ENCODE peak calls at places on chromosomes 6 and 20, in five cellular contexts. D, G, J, L and P are unnamed samples.

GRCh38 chr6:106188104-106188794 is 102.1 kb downstream of the PRDM1 start:
- DNase-seq in G (no peak), L (no peak), D (no peak), J (no peak), P (no peak)

GRCh38 chr20:64103871-64104666 is 3.3 kb downstream of the NPBWR2 start:
- DNase-seq in D (no peak), G (no peak), L (no peak), J (no peak), P (no peak)

GRCh38 chr6:123309130-123309529 is 313.1 kb downstream of the CLVS2 start:
- DNase-seq in G (no peak), J (no peak), L (no peak), D (no peak), P (no peak)

GRCh38 chr6:593139-593906 is 63.6 kb downstream of the HUS1B start:
- DNase-seq in J (peak), G (peak), D (peak), L (peak), P (peak)

GRCh38 chr6:64415936-64416335 is 780.3 kb downstream of the PHF3 start:
- DNase-seq in G (no peak), L (no peak), J (no peak), D (no peak), P (no peak)

GRCh38 chr20:2751868-2752630 is 48.4 kb downstream of the CPXM1 start:
- DNase-seq in L (peak), D (peak), G (no peak), J (no peak), P (peak)

GRCh38 chr6:36373368-36374009 is 14.0 kb downstream of the ETV7 start:
- DNase-seq in L (no peak), D (no peak), G (no peak), J (no peak), P (no peak)

GRCh38 chr6:136763716-136764521 is 28.4 kb downstream of the MAP3K5 start:
- DNase-seq in D (no peak), L (no peak), G (no peak), J (no peak), P (no peak)

GRCh38 chr6:74749211-74750142 is 456.4 kb downstream of the COL12A1 start:
- DNase-seq in G (peak), D (no peak), J (no peak), L (no peak), P (no peak)

GRCh38 chr6:166999845-167000253 is 652 bp downstream of the CEP43 start:
- DNase-seq in D (no peak), L (no peak), G (no peak), J (no peak), P (peak)

GRCh38 chr20:42380287-42380686 is 762.1 kb upstream of the CHD6 start:
- DNase-seq in D (no peak), L (no peak), J (no peak), G (no peak), P (no peak)

GRCh38 chr6:75488026-75488425 is 5.6 kb downstream of the FILIP1 start:
- DNase-seq in D (no peak), L (no peak), G (no peak), J (no peak), P (no peak)

GRCh38 chr20:49517509-49518100 is 35.1 kb upstream of the KCNB1 start:
- DNase-seq in G (peak), J (no peak), D (no peak), L (no peak), P (no peak)

GRCh38 chr20:63067266-63067635 is 60.5 kb upstream of the BHLHE23 start:
- DNase-seq in G (no peak), D (no peak), J (no peak), L (no peak), P (no peak)

GRCh38 chr6:139743629-139744028 is 369.2 kb upstream of the CITED2 start:
- DNase-seq in G (peak), J (peak), D (no peak), L (no peak), P (no peak)

GRCh38 chr6:105601541-105602174 is 198.8 kb upstream of the PREP start:
- DNase-seq in L (peak), G (peak), J (no peak), D (no peak), P (peak)

GRCh38 chr20:61812771-61813485 is 252.8 kb downstream of the TAF4 start:
- DNase-seq in J (no peak), L (no peak), D (no peak), G (no peak), P (no peak)

GRCh38 chr6:113980937-113981554 is 10.1 kb upstream of the HDAC2 start:
- DNase-seq in L (no peak), D (peak), J (no peak), G (peak), P (no peak)

GRCh38 chr6:12941422-12941821 is 224.9 kb downstream of the PHACTR1 start:
- DNase-seq in D (no peak), J (no peak), L (no peak), G (peak), P (no peak)

GRCh38 chr6:135667694-135668455 is 170.3 kb upstream of the AHI1 start:
- DNase-seq in D (peak), L (no peak), G (peak), J (no peak), P (no peak)

GRCh38 chr6:108737594-108738546 is 110.4 kb upstream of the ARMC2 start:
- DNase-seq in L (peak), J (peak), G (peak), D (no peak), P (peak)

GRCh38 chr20:37992802-37993538 is 40.3 kb downstream of the TTI1 start:
- DNase-seq in L (no peak), D (peak), J (no peak), G (peak), P (no peak)

GRCh38 chr6:33694977-33695376 is 16.5 kb downstream of the UQCC2 start:
- DNase-seq in G (no peak), J (no peak), L (no peak), D (no peak), P (no peak)

GRCh38 chr20:25624500-25624939 is 706 bp upstream of the NANP start:
- DNase-seq in G (no peak), J (no peak), L (no peak), D (no peak), P (no peak)

GRCh38 chr20:1955289-1955688 is 38.6 kb downstream of the PDYN start:
- DNase-seq in J (no peak), G (no peak), D (no peak), L (no peak), P (no peak)

GRCh38 chr20:48717095-48717958 is 110.5 kb downstream of the PREX1 start:
- DNase-seq in G (no peak), L (no peak), J (no peak), D (no peak), P (no peak)

GRCh38 chr6:20691185-20691584 is 156.9 kb downstream of the CDKAL1 start:
- DNase-seq in J (no peak), D (peak), G (no peak), L (no peak), P (peak)

GRCh38 chr6:16206595-16207037 is 31.8 kb upstream of the GMPR start:
- DNase-seq in L (peak), J (peak), G (peak), D (peak), P (peak)

GRCh38 chr6:37131104-37131959 is 38.6 kb upstream of the PIM1 start:
- DNase-seq in J (no peak), D (no peak), L (no peak), G (peak), P (no peak)

GRCh38 chr6:35596448-35597442 is 84.0 kb upstream of the TULP1 start:
- DNase-seq in D (no peak), G (peak), L (no peak), J (peak), P (no peak)

GRCh38 chr6:37878150-37878710 is 58.7 kb downstream of the ZFAND3 start:
- DNase-seq in L (no peak), J (no peak), G (peak), D (no peak), P (peak)

GRCh38 chr20:25346349-25346748 is 44.3 kb downstream of the ABHD12 start:
- DNase-seq in G (no peak), J (no peak), D (no peak), L (no peak), P (no peak)

GRCh38 chr6:133590814-133591213 is 298.1 kb upstream of the TCF21 start:
- DNase-seq in G (no peak), D (no peak), L (no peak), J (no peak), P (no peak)

GRCh38 chr6:145012039-145012662 is 723.2 kb downstream of the EPM2A start:
- DNase-seq in D (no peak), G (peak), J (no peak), L (no peak), P (no peak)